ENCODE peak calls at places on chromosome 12, in eight cellular contexts. Q is coronary artery, L is PC-3, Y is AG10803, S is A549, H is uterus, N is neural progenitor cell, W is GM13977. D is an unnamed sample.

GRCh38 chr12:47942327-47943230 is 20.8 kb upstream of the TMEM106C start:
- DNase-seq in N (peak; percentile 49), L (no peak), W (peak; percentile 69), Q (no peak), S (no peak), Y (no peak), H (no peak), D (peak; percentile 75)

GRCh38 chr12:47686645-47687240 is 19.1 kb downstream of the RPAP3 start:
- DNase-seq in S (peak; percentile 66), Q (no peak), L (peak; percentile 55), H (no peak), W (peak; percentile 33), Y (peak; percentile 66), N (peak; percentile 40), D (peak; percentile 46)

GRCh38 chr12:91111366-91112321 is at the start of gene LUM:
- DNase-seq in S (no peak), L (peak; percentile 27), H (peak; percentile 56), N (peak; percentile 23), Y (peak; percentile 97), W (no peak), Q (peak; percentile 75), D (no peak)

GRCh38 chr12:113114447-113115178 is 20.9 kb downstream of the RASAL1 start:
- DNase-seq in W (no peak), S (no peak), N (no peak), H (no peak), Y (no peak), Q (no peak), L (no peak), D (no peak)

GRCh38 chr12:23098110-23099049 is 473.4 kb downstream of the ETNK1 start:
- DNase-seq in Q (no peak), H (no peak), N (no peak), W (no peak), S (no peak), Y (no peak), L (no peak), D (no peak)

GRCh38 chr12:119659289-119659897 is 8.5 kb upstream of the PRKAB1 start:
- DNase-seq in Y (no peak), S (peak; percentile 26), L (peak; percentile 71), Q (no peak), W (peak; percentile 67), N (peak; percentile 50), H (no peak), D (peak; percentile 66)

GRCh38 chr12:119235352-119235751 is 56.6 kb downstream of the HSPB8 start:
- DNase-seq in Y (no peak), W (no peak), H (no peak), L (no peak), Q (no peak), S (peak; percentile 12), N (peak; percentile 42), D (no peak)

GRCh38 chr12:14618990-14619389 is 51.3 kb upstream of the PLBD1 start:
- DNase-seq in H (no peak), N (peak; percentile 24), Y (peak; percentile 17), W (no peak), Q (no peak), L (peak; percentile 30), S (peak; percentile 37), D (no peak)

GRCh38 chr12:132606927-132607326 is 3.5 kb downstream of the LRCOL1 start:
- DNase-seq in H (no peak), Y (no peak), N (no peak), Q (peak; percentile 54), W (no peak), S (no peak), L (no peak), D (no peak)

GRCh38 chr12:48118491-48118890 is 673 bp upstream of the PFKM start:
- DNase-seq in Q (no peak), W (no peak), S (no peak), Y (no peak), L (peak; percentile 15), N (no peak), H (no peak), D (no peak)

GRCh38 chr12:20376984-20377383 is 8.6 kb downstream of the PDE3A start:
- DNase-seq in H (no peak), Q (no peak), W (no peak), L (peak; percentile 46), N (peak; percentile 10), Y (peak; percentile 9), S (peak; percentile 44), D (no peak)
- TF ChIP-seq CTCF in H (peak; percentile 44), Q (no peak), W (peak; percentile 15), L (peak; percentile 56), N (peak; percentile 51), Y (peak; percentile 51), S (peak; percentile 45), D (no peak)

GRCh38 chr12:6613776-6614512 is 6.8 kb upstream of the CHD4 start:
- DNase-seq in W (peak; percentile 71), Y (peak; percentile 96), S (peak; percentile 90), Q (peak; percentile 97), N (peak; percentile 96), L (peak; percentile 77), H (peak; percentile 96), D (peak; percentile 78)

GRCh38 chr12:6612652-6613014 is 5.5 kb upstream of the CHD4 start:
- DNase-seq in Y (no peak), S (no peak), Q (no peak), L (no peak), W (no peak), H (no peak), N (no peak), D (no peak)

GRCh38 chr12:6615802-6616201 is 8.6 kb upstream of the CHD4 start:
- DNase-seq in Q (no peak), S (no peak), N (no peak), H (peak; percentile 34), W (no peak), L (no peak), Y (no peak), D (no peak)

GRCh38 chr12:6613015-6613775 is 6.0 kb upstream of the CHD4 start:
- DNase-seq in N (peak; percentile 77), W (peak; percentile 57), Q (peak; percentile 91), H (peak; percentile 89), L (peak; percentile 73), Y (peak; percentile 70), S (no peak), D (peak; percentile 59)

GRCh38 chr12:6614513-6615177 is 7.5 kb upstream of the CHD4 start:
- DNase-seq in Y (no peak), Q (no peak), N (peak; percentile 56), S (peak; percentile 54), H (no peak), W (no peak), L (no peak), D (no peak)
- TF ChIP-seq CTCF in Y (no peak), Q (no peak), N (peak; percentile 21), S (no peak), H (no peak), W (no peak), L (peak; percentile 10), D (no peak)

DNA sequence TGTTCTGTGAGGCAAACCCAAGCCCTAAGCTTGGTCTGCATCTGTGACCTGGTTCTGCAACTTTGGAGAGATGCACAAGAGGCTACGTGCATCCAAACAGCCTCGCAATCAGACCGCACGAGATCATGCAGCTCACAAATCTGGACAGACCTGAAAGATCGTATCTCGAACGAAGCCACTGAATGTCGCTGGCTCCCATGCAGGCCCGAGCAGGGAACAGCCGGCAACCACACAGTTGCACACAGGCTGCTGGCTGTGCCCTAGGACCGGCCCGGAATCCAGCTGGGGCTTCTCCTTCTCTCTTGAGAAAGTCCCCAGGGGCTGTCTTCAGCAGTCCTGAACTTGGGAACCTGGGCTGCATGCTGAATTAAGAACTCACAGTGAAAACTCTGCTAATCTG is 27.9 kb downstream of the WNT5B start:
- DNase-seq in Q (no peak), H (no peak), Y (no peak), L (no peak), W (no peak), S (no peak), N (no peak), D (no peak)
- TF ChIP-seq CTCF in Q (no peak), H (no peak), Y (no peak), L (no peak), W (no peak), S (no peak), N (no peak), D (no peak)

DNA sequence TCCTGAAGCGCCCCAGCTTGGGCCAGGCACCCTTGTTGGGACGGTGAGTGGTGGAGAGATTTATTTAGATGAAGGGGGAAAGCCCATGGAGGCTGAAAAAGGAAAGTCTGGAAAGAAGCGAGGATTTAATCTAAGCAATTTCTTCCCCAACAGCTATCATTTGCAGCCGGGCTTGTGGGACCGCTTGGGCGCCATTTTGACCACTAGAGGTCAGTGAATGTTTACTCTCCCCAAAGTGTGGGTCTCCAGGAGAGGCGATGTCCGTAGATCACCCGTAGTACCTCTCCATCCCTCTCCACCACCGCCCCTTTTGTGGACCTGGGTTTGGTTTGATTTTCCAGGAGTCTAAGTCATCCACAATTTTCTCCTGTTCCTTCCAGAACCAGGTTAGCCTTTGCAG is 91.2 kb upstream of the PARP11 start:
- DNase-seq in L (no peak), S (peak; percentile 23), Y (no peak), H (no peak), N (peak; percentile 74), W (peak; percentile 65), Q (no peak), D (peak; percentile 50)
- TF ChIP-seq CTCF in L (peak; percentile 28), S (no peak), Y (peak; percentile 16), H (no peak), N (peak; percentile 70), W (peak; percentile 65), Q (no peak), D (peak; percentile 37)

GRCh38 chr12:117595751-117596150 is 234.3 kb upstream of the NOS1 start:
- DNase-seq in Q (no peak), L (peak; percentile 42), H (no peak), N (no peak), W (no peak), Y (no peak), S (no peak), D (no peak)
- TF ChIP-seq CTCF in Q (no peak), L (no peak), H (no peak), N (no peak), W (no peak), Y (no peak), S (no peak), D (no peak)

GRCh38 chr12:53949631-53950440 is 4.9 kb upstream of the HOXC12 start:
- DNase-seq in S (no peak), N (no peak), Q (no peak), H (no peak), Y (no peak), W (no peak), L (no peak), D (no peak)

GRCh38 chr12:53948650-53949593 is 5.8 kb upstream of the HOXC12 start:
- DNase-seq in S (peak; percentile 61), Q (no peak), L (peak; percentile 52), H (no peak), Y (no peak), W (no peak), N (no peak), D (no peak)

GRCh38 chr12:53950789-53951576 is 3.7 kb upstream of the HOXC12 start:
- DNase-seq in Q (no peak), H (no peak), S (no peak), W (no peak), N (no peak), Y (no peak), L (no peak), D (no peak)

GRCh38 chr12:53951577-53952334 is 2.9 kb upstream of the HOXC12 start:
- DNase-seq in W (no peak), S (no peak), Q (no peak), N (peak; percentile 40), Y (no peak), L (no peak), H (no peak), D (no peak)

GRCh38 chr12:53950441-53950781 is 4.3 kb upstream of the HOXC12 start:
- DNase-seq in W (no peak), Y (no peak), S (peak; percentile 36), N (no peak), Q (no peak), H (no peak), L (peak; percentile 47), D (no peak)
- TF ChIP-seq CTCF in W (no peak), Y (no peak), S (no peak), N (no peak), Q (no peak), H (no peak), L (peak; percentile 44), D (no peak)